ENCODE peak calls at places on chromosomes 13 and 19, in nine cellular contexts. One of them, this sample, is unnamed. For H3K27me3, the result is how much of the 10 kb centered on the place peaks cover.

GRCh38 chr19:55368701-55369563 is 1.3 kb downstream of the IL11 start:
- DNase-seq in HCT116: no peak
- DNase-seq in GM23338: peak
- DNase-seq in K562: peak
- DNase-seq in endothelial cell of umbilical vein: no peak
- DNase-seq in vagina: no peak
- DNase-seq in breast epithelium: no peak
- DNase-seq in suprapubic skin: no peak
- DNase-seq in stomach: no peak
- DNase-seq in this sample: no peak

GRCh38 chr13:32135655-32136054 is 104.1 kb downstream of the FRY start:
- DNase-seq in GM23338: no peak
- DNase-seq in breast epithelium: no peak
- DNase-seq in HCT116: no peak
- DNase-seq in K562: no peak
- DNase-seq in vagina: no peak
- DNase-seq in endothelial cell of umbilical vein: no peak
- DNase-seq in stomach: no peak
- DNase-seq in suprapubic skin: no peak
- DNase-seq in this sample: no peak

GRCh38 chr19:43545981-43546380 is 13.0 kb downstream of the ZNF575 start:
- DNase-seq in K562: no peak
- DNase-seq in vagina: no peak
- DNase-seq in GM23338: no peak
- DNase-seq in stomach: no peak
- DNase-seq in breast epithelium: no peak
- DNase-seq in endothelial cell of umbilical vein: no peak
- DNase-seq in HCT116: no peak
- DNase-seq in suprapubic skin: no peak
- DNase-seq in this sample: no peak

GRCh38 chr19:39823693-39824092 is 10.3 kb downstream of the DYRK1B start:
- DNase-seq in vagina: no peak
- DNase-seq in K562: no peak
- DNase-seq in stomach: no peak
- DNase-seq in endothelial cell of umbilical vein: no peak
- DNase-seq in suprapubic skin: no peak
- DNase-seq in HCT116: no peak
- DNase-seq in GM23338: peak
- DNase-seq in breast epithelium: no peak
- DNase-seq in this sample: no peak

GRCh38 chr19:511101-511841 is 4.0 kb downstream of the TPGS1 start:
- DNase-seq in breast epithelium: no peak
- DNase-seq in endothelial cell of umbilical vein: peak
- DNase-seq in vagina: no peak
- DNase-seq in stomach: peak
- DNase-seq in GM23338: no peak
- DNase-seq in HCT116: peak
- DNase-seq in suprapubic skin: no peak
- DNase-seq in K562: no peak
- DNase-seq in this sample: peak

GRCh38 chr13:59088716-59089115 is 1075.0 kb downstream of the DIAPH3 start:
- DNase-seq in endothelial cell of umbilical vein: peak
- DNase-seq in HCT116: no peak
- DNase-seq in stomach: no peak
- DNase-seq in breast epithelium: no peak
- DNase-seq in suprapubic skin: no peak
- DNase-seq in GM23338: no peak
- DNase-seq in K562: no peak
- DNase-seq in vagina: no peak
- DNase-seq in this sample: no peak

GRCh38 chr13:98571955-98572662 is 4.8 kb downstream of the STK24 start:
- DNase-seq in HCT116: no peak
- DNase-seq in vagina: no peak
- DNase-seq in GM23338: no peak
- DNase-seq in stomach: no peak
- DNase-seq in suprapubic skin: no peak
- DNase-seq in breast epithelium: no peak
- DNase-seq in endothelial cell of umbilical vein: peak
- DNase-seq in K562: no peak
- DNase-seq in this sample: peak

GRCh38 chr19:18417250-18418033 is 1.8 kb upstream of the SSBP4 start:
- DNase-seq in GM23338: peak
- DNase-seq in vagina: no peak
- DNase-seq in stomach: no peak
- DNase-seq in HCT116: no peak
- DNase-seq in suprapubic skin: peak
- DNase-seq in endothelial cell of umbilical vein: peak
- DNase-seq in breast epithelium: no peak
- DNase-seq in K562: peak
- DNase-seq in this sample: peak

GRCh38 chr19:925912-926594 is at the start of gene ARID3A:
- DNase-seq in breast epithelium: no peak
- DNase-seq in endothelial cell of umbilical vein: no peak
- DNase-seq in HCT116: no peak
- DNase-seq in suprapubic skin: no peak
- DNase-seq in GM23338: no peak
- DNase-seq in stomach: peak
- DNase-seq in vagina: no peak
- DNase-seq in K562: no peak
- DNase-seq in this sample: peak

GRCh38 chr19:5539431-5539833 is 28.3 kb downstream of the TINCR start:
- DNase-seq in GM23338: peak
- DNase-seq in suprapubic skin: no peak
- DNase-seq in breast epithelium: no peak
- DNase-seq in vagina: no peak
- DNase-seq in stomach: no peak
- DNase-seq in HCT116: no peak
- DNase-seq in K562: no peak
- DNase-seq in endothelial cell of umbilical vein: no peak
- DNase-seq in this sample: no peak

GRCh38 chr13:29849731-29850212 is 645 bp downstream of the UBL3 start:
- DNase-seq in stomach: peak
- DNase-seq in suprapubic skin: peak
- DNase-seq in HCT116: no peak
- DNase-seq in GM23338: peak
- DNase-seq in breast epithelium: peak
- DNase-seq in vagina: no peak
- DNase-seq in endothelial cell of umbilical vein: peak
- DNase-seq in K562: peak
- DNase-seq in this sample: peak

GRCh38 chr19:2625434-2625833 is 77.1 kb downstream of the GNG7 start:
- DNase-seq in GM23338: no peak
- DNase-seq in stomach: peak
- DNase-seq in K562: no peak
- DNase-seq in endothelial cell of umbilical vein: no peak
- DNase-seq in breast epithelium: no peak
- DNase-seq in suprapubic skin: no peak
- DNase-seq in vagina: no peak
- DNase-seq in HCT116: no peak
- DNase-seq in this sample: peak

DNA sequence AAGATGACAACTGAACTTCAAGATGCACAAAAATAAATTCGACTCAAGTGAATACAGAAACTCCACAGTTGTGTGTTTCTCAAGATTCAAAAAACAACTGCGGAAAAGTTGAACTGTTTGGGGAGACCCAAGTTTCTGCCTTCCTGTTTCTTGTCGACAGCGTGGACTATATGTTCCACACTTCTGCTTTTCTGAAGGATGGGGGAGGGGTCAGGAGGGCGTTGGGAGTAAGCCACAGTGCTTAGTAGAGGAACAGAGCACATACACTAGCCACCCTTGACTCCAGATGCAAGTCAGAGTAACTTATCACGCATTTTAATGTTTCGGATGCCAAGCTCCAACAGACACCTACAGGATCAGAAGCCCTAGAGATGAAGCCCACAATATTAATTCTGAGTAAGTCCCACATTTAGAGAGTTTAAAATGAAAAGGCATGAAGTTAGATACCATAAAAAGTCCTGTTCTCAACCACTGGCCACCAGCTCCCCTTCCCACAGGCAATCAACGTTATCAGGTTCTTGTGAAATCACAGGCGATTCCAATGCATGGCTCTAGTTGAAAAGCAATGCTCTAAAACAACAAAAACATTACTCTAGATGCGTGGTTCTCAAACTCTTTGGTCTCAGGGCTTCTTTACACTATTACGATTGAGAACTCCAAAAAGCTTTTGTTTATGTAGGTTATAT is 4.2 kb downstream of the TUBGCP3 start:
- DNase-seq in vagina: no peak
- DNase-seq in suprapubic skin: no peak
- DNase-seq in stomach: no peak
- DNase-seq in breast epithelium: no peak
- DNase-seq in HCT116: no peak
- DNase-seq in GM23338: no peak
- DNase-seq in endothelial cell of umbilical vein: no peak
- DNase-seq in K562: no peak
- DNase-seq in this sample: peak
- TF ChIP-seq POLR2AphosphoS5 in vagina: no peak
- TF ChIP-seq POLR2AphosphoS5 in suprapubic skin: no peak
- TF ChIP-seq POLR2AphosphoS5 in stomach: no peak
- TF ChIP-seq POLR2AphosphoS5 in breast epithelium: no peak
- TF ChIP-seq POLR2AphosphoS5 in HCT116: no peak
- TF ChIP-seq POLR2AphosphoS5 in GM23338: no peak
- TF ChIP-seq POLR2AphosphoS5 in endothelial cell of umbilical vein: no peak
- TF ChIP-seq POLR2AphosphoS5 in K562: no peak
- TF ChIP-seq POLR2AphosphoS5 in this sample: no peak

DNA sequence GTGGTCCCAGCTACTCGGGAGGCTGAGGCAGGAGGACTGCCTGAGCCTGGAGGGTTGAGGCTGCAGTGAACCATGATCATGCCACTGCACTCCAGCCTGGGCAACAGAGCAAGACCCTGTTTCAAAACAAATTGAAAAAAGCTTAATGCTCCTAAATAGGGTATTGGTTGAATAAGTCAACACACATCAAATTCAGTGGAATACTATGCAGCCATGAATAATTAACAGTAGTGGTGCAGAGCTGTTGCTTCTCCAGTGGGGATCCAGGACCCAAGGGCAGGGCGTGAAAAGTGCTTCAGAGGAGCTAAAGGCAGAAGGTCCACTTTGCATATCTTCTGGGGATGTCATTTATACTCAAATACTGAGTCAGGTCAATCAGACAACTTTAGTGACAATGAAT is 18.2 kb downstream of the SIGLEC8 start:
- DNase-seq in vagina: no peak
- DNase-seq in K562: no peak
- DNase-seq in GM23338: no peak
- DNase-seq in suprapubic skin: no peak
- DNase-seq in HCT116: no peak
- DNase-seq in stomach: no peak
- DNase-seq in breast epithelium: no peak
- DNase-seq in endothelial cell of umbilical vein: no peak
- DNase-seq in this sample: no peak
- H3K27me3 ChIP-seq in vagina: under half
- H3K27me3 ChIP-seq in K562: under half
- H3K27me3 ChIP-seq in GM23338: under half
- H3K27me3 ChIP-seq in suprapubic skin: under half
- H3K27me3 ChIP-seq in HCT116: under half
- H3K27me3 ChIP-seq in stomach: under half
- H3K27me3 ChIP-seq in breast epithelium: under half
- H3K27me3 ChIP-seq in endothelial cell of umbilical vein: under half
- H3K27me3 ChIP-seq in this sample: under half

GRCh38 chr19:12825259-12826131 is 8.9 kb downstream of the RTBDN start:
- DNase-seq in vagina: no peak
- DNase-seq in stomach: peak
- DNase-seq in breast epithelium: no peak
- DNase-seq in suprapubic skin: no peak
- DNase-seq in endothelial cell of umbilical vein: peak
- DNase-seq in K562: peak
- DNase-seq in GM23338: peak
- DNase-seq in HCT116: no peak
- DNase-seq in this sample: no peak
- TF ChIP-seq POLR2AphosphoS5 in vagina: no peak
- TF ChIP-seq POLR2AphosphoS5 in stomach: no peak
- TF ChIP-seq POLR2AphosphoS5 in breast epithelium: no peak
- TF ChIP-seq POLR2AphosphoS5 in suprapubic skin: no peak
- TF ChIP-seq POLR2AphosphoS5 in endothelial cell of umbilical vein: no peak
- TF ChIP-seq POLR2AphosphoS5 in K562: no peak
- TF ChIP-seq POLR2AphosphoS5 in GM23338: peak
- TF ChIP-seq POLR2AphosphoS5 in HCT116: peak
- TF ChIP-seq POLR2AphosphoS5 in this sample: no peak

DNA sequence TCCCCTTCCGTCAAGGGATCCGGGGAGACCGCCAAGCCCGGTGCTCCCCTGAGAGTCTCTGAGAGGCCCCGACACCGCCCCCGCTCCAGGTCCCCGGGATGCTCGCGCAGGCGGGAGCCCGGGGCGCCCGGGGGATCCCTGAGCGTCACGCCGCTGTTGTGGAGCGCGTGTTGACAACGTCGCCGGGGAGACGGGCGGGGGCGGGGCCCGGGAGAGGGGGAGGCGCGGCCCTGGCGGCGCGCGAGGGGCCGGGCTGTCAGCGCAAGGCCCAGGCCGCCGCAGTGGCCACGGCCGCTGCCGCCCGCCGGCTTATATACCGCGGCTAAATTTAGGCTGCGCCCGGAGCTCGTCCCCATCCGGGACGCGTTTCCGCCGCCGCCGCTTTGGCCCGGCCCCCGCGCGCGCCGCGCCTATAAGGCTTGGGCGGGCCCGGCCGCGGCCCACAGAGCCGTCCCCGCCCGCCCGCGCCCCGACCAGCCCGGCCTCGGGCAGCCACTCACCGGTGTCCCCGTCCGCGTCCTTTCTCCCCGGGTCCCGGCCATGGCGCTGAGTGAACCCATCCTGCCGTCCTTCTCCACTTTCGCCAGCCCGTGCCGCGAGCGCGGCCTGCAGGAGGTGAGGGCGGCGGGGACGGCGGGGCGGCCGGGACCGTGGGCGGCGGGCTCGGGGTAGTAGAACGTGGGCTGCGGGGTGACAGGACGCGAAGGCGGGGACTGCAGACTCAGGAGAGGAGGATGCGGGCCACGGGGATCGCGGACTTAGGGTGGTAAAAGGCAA is at the start of gene KLF2:
- DNase-seq in vagina: no peak
- DNase-seq in HCT116: peak
- DNase-seq in K562: peak
- DNase-seq in endothelial cell of umbilical vein: peak
- DNase-seq in suprapubic skin: peak
- DNase-seq in breast epithelium: peak
- DNase-seq in stomach: peak
- DNase-seq in GM23338: peak
- DNase-seq in this sample: peak
- H3K27me3 ChIP-seq in vagina: under half
- H3K27me3 ChIP-seq in HCT116: under half
- H3K27me3 ChIP-seq in K562: under half
- H3K27me3 ChIP-seq in endothelial cell of umbilical vein: under half
- H3K27me3 ChIP-seq in suprapubic skin: under half
- H3K27me3 ChIP-seq in breast epithelium: under half
- H3K27me3 ChIP-seq in stomach: under half
- H3K27me3 ChIP-seq in GM23338: half or more
- H3K27me3 ChIP-seq in this sample: under half